ENCODE peak calls at places on chromosome X, in seven cellular contexts. A, K, Y, E, V, R and C are unnamed samples.

GRCh38 chrX:47562615-47563243 is 1.7 kb downstream of the ARAF start:
- DNase-seq in R (no peak), V (no peak), A (no peak), Y (no peak), E (no peak), K (no peak), C (no peak)

GRCh38 chrX:20217906-20218305 is 48.8 kb downstream of the RPS6KA3 start:
- DNase-seq in K (no peak), R (no peak), E (no peak), V (no peak), Y (no peak), A (no peak), C (no peak)

GRCh38 chrX:67555578-67556203 is 11.9 kb downstream of the AR start:
- DNase-seq in K (peak; percentile 43), E (no peak), R (no peak), V (no peak), A (no peak), Y (no peak), C (peak; percentile 20)

GRCh38 chrX:134849390-134849789 is 141.4 kb upstream of the SMIM10 start:
- DNase-seq in Y (no peak), R (no peak), V (no peak), A (no peak), E (no peak), K (no peak), C (no peak)

GRCh38 chrX:2423293-2423692 is 77.5 kb downstream of the DHRSX start:
- DNase-seq in V (no peak), A (no peak), K (no peak), Y (no peak), E (no peak), R (no peak), C (no peak)

GRCh38 chrX:44915361-44915868 is 42.4 kb downstream of the KDM6A start:
- DNase-seq in A (no peak), Y (no peak), V (no peak), E (no peak), R (no peak), K (no peak), C (no peak)

GRCh38 chrX:861335-861890 is 230.8 kb downstream of the SHOX start:
- DNase-seq in R (no peak), E (no peak), Y (peak; percentile 68), V (no peak), K (no peak), A (no peak), C (no peak)

GRCh38 chrX:40153335-40154221 is 55.8 kb upstream of the BCOR start:
- DNase-seq in V (peak; percentile 70), E (peak; percentile 73), R (no peak), Y (no peak), A (no peak), K (peak; percentile 54), C (peak; percentile 30)

GRCh38 chrX:76428243-76429130 is 977 bp downstream of the MAGEE1 start:
- DNase-seq in Y (no peak), E (peak; percentile 68), V (peak; percentile 50), K (peak; percentile 25), A (peak; percentile 11), R (no peak), C (no peak)

GRCh38 chrX:153635788-153636668 is 11.0 kb upstream of the DUSP9 start:
- DNase-seq in A (peak; percentile 9), R (no peak), Y (no peak), K (no peak), E (peak; percentile 50), V (no peak), C (no peak)

GRCh38 chrX:150465856-150466775 is 102.3 kb upstream of the MTM1 start:
- DNase-seq in R (no peak), V (no peak), Y (no peak), E (no peak), K (no peak), A (no peak), C (peak; percentile 30)

GRCh38 chrX:39149761-39150160 is 348.5 kb downstream of the MID1IP1 start:
- DNase-seq in K (peak; percentile 80), Y (no peak), R (peak; percentile 34), A (peak; percentile 50), E (peak; percentile 77), V (peak; percentile 63), C (peak; percentile 27)

GRCh38 chrX:140510306-140510676 is 5.4 kb upstream of the SOX3 start:
- DNase-seq in R (no peak), V (no peak), A (no peak), K (no peak), E (no peak), Y (no peak), C (no peak)
- TF ChIP-seq CTCF in R (no peak), V (no peak), A (no peak), K (no peak), E (no peak), Y (no peak), C (no peak)

DNA sequence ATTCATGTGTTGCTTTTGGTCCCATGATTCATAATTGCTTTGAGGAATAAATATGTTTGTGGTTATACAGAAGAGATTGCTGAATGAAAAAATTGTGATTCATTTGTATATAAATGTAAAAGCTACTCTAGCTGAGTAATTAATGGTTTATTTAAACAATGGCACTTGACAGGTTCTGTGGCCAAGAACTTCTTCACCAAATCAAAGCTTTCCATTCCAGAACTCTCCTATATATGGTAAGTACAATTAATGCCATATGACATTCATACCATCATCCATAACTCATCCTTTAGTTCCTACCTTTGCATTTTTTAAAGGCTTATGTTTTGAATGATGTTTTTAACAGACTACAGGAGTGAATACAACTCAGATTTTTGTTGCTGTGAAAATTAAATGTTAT is 105.8 kb downstream of the REPS2 start:
- DNase-seq in V (no peak), R (no peak), K (no peak), A (no peak), Y (no peak), E (no peak), C (no peak)
- H3K4me1 ChIP-seq in V (no peaks in the 10 kb centered on the region), R (no peaks in the 10 kb centered on the region), K (no peaks in the 10 kb centered on the region), A (no peaks in the 10 kb centered on the region), Y (no peaks in the 10 kb centered on the region), E (no peaks in the 10 kb centered on the region), C (no peaks in the 10 kb centered on the region)

GRCh38 chrX:18425199-18426003 is at the start of gene CDKL5:
- DNase-seq in A (peak; percentile 98), E (peak; percentile 98), R (peak; percentile 96), V (peak; percentile 95), Y (peak; percentile 98), K (peak; percentile 97), C (peak; percentile 96)
- TF ChIP-seq POLR2A in A (peak; percentile 61), E (peak; percentile 22), R (no peak), V (peak; percentile 14), Y (no peak), K (no peak), C (peak; percentile 72)

GRCh38 chrX:12771445-12772069 is 19.7 kb upstream of the PRPS2 start:
- DNase-seq in V (peak; percentile 64), K (peak; percentile 63), Y (no peak), A (no peak), R (no peak), E (no peak), C (no peak)
- TF ChIP-seq CTCF in V (peak; percentile 43), K (no peak), Y (peak; percentile 41), A (peak; percentile 29), R (no peak), E (no peak), C (no peak)

DNA sequence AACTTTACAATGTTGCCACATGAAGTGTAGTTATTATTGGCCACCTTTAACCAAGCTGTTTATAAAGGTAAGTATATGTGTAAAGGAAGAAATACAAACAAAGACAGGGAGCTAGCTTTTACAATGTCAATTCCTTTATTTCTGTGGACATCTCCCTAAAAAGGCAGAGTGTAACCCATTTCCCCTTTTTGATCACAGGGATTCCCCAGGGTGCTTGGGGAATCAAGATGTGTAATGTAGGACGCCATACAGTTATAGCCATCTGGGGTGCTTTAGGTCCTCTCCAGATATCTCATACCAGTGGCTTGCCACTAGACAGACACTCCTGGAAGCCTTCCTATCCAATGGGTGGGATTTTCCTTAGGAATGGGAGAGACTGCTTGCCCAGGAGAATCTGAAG is 4.2 kb upstream of the CUL4B start:
- DNase-seq in Y (no peak), V (no peak), E (no peak), K (no peak), A (no peak), R (no peak), C (no peak)
- H3K4me1 ChIP-seq in Y (peaks cover 6% of the 10 kb centered on the region), V (peaks cover 16% of the 10 kb centered on the region), E (no peaks in the 10 kb centered on the region), K (no peaks in the 10 kb centered on the region), A (no peaks in the 10 kb centered on the region), R (peaks cover 3% of the 10 kb centered on the region), C (peaks cover 4% of the 10 kb centered on the region)